ENCODE peak calls at places on chromosomes 13 and 19, in nine cellular contexts. One of them, this sample, is unnamed.

GRCh38 chr13:80342541-80343371 is 1.8 kb upstream of the SPRY2 start:
- DNase-seq in mucosa of descending colon: peak
- DNase-seq in activated effector memory CD4-positive, alpha-beta T cell treated with anti-CD3 and anti-CD28 coated beads, Interleukin-2, amount 50 U/mL, for 16 hours: peak
- DNase-seq in breast epithelium: peak
- DNase-seq in nephron progenitor cell: peak
- DNase-seq in left ventricle myocardium superior: peak
- DNase-seq in NCI-H1694 treated with DMSO at 0.1 percent for 48 hours: peak
- DNase-seq in heart left ventricle: peak
- DNase-seq in Kasumi-1: peak
- DNase-seq in this sample: peak

GRCh38 chr19:4501691-4502090 is 16.6 kb downstream of the PLIN4 start:
- DNase-seq in mucosa of descending colon: no peak
- DNase-seq in activated effector memory CD4-positive, alpha-beta T cell treated with anti-CD3 and anti-CD28 coated beads, Interleukin-2, amount 50 U/mL, for 16 hours: no peak
- DNase-seq in breast epithelium: no peak
- DNase-seq in nephron progenitor cell: no peak
- DNase-seq in left ventricle myocardium superior: no peak
- DNase-seq in NCI-H1694 treated with DMSO at 0.1 percent for 48 hours: no peak
- DNase-seq in heart left ventricle: no peak
- DNase-seq in Kasumi-1: no peak
- DNase-seq in this sample: no peak

GRCh38 chr19:5150902-5151741 is 182.2 kb downstream of the KDM4B start:
- DNase-seq in mucosa of descending colon: no peak
- DNase-seq in activated effector memory CD4-positive, alpha-beta T cell treated with anti-CD3 and anti-CD28 coated beads, Interleukin-2, amount 50 U/mL, for 16 hours: peak
- DNase-seq in breast epithelium: no peak
- DNase-seq in nephron progenitor cell: no peak
- DNase-seq in left ventricle myocardium superior: no peak
- DNase-seq in NCI-H1694 treated with DMSO at 0.1 percent for 48 hours: no peak
- DNase-seq in heart left ventricle: peak
- DNase-seq in Kasumi-1: no peak
- DNase-seq in this sample: no peak

GRCh38 chr13:60679928-60680693 is 283.1 kb downstream of the TDRD3 start:
- DNase-seq in mucosa of descending colon: no peak
- DNase-seq in activated effector memory CD4-positive, alpha-beta T cell treated with anti-CD3 and anti-CD28 coated beads, Interleukin-2, amount 50 U/mL, for 16 hours: no peak
- DNase-seq in breast epithelium: no peak
- DNase-seq in nephron progenitor cell: no peak
- DNase-seq in left ventricle myocardium superior: no peak
- DNase-seq in NCI-H1694 treated with DMSO at 0.1 percent for 48 hours: no peak
- DNase-seq in heart left ventricle: no peak
- DNase-seq in Kasumi-1: no peak
- DNase-seq in this sample: no peak

GRCh38 chr19:33488826-33489225 is 32.8 kb downstream of the PEPD start:
- DNase-seq in mucosa of descending colon: no peak
- DNase-seq in activated effector memory CD4-positive, alpha-beta T cell treated with anti-CD3 and anti-CD28 coated beads, Interleukin-2, amount 50 U/mL, for 16 hours: peak
- DNase-seq in breast epithelium: no peak
- DNase-seq in nephron progenitor cell: no peak
- DNase-seq in left ventricle myocardium superior: peak
- DNase-seq in NCI-H1694 treated with DMSO at 0.1 percent for 48 hours: no peak
- DNase-seq in heart left ventricle: no peak
- DNase-seq in Kasumi-1: no peak
- DNase-seq in this sample: no peak

GRCh38 chr19:51702754-51703654 is 9.9 kb downstream of the SPACA6 start:
- DNase-seq in mucosa of descending colon: peak
- DNase-seq in activated effector memory CD4-positive, alpha-beta T cell treated with anti-CD3 and anti-CD28 coated beads, Interleukin-2, amount 50 U/mL, for 16 hours: no peak
- DNase-seq in breast epithelium: peak
- DNase-seq in nephron progenitor cell: peak
- DNase-seq in left ventricle myocardium superior: peak
- DNase-seq in NCI-H1694 treated with DMSO at 0.1 percent for 48 hours: no peak
- DNase-seq in heart left ventricle: no peak
- DNase-seq in Kasumi-1: no peak
- DNase-seq in this sample: peak

GRCh38 chr13:72864142-72865035 is 82.5 kb downstream of the PIBF1 start:
- DNase-seq in mucosa of descending colon: no peak
- DNase-seq in activated effector memory CD4-positive, alpha-beta T cell treated with anti-CD3 and anti-CD28 coated beads, Interleukin-2, amount 50 U/mL, for 16 hours: no peak
- DNase-seq in breast epithelium: no peak
- DNase-seq in nephron progenitor cell: no peak
- DNase-seq in left ventricle myocardium superior: no peak
- DNase-seq in NCI-H1694 treated with DMSO at 0.1 percent for 48 hours: no peak
- DNase-seq in heart left ventricle: no peak
- DNase-seq in Kasumi-1: no peak
- DNase-seq in this sample: no peak

GRCh38 chr13:90276208-90276607 is 1071.3 kb upstream of the MIR17HG start:
- DNase-seq in mucosa of descending colon: no peak
- DNase-seq in activated effector memory CD4-positive, alpha-beta T cell treated with anti-CD3 and anti-CD28 coated beads, Interleukin-2, amount 50 U/mL, for 16 hours: no peak
- DNase-seq in breast epithelium: no peak
- DNase-seq in nephron progenitor cell: no peak
- DNase-seq in left ventricle myocardium superior: no peak
- DNase-seq in NCI-H1694 treated with DMSO at 0.1 percent for 48 hours: no peak
- DNase-seq in heart left ventricle: no peak
- DNase-seq in Kasumi-1: no peak
- DNase-seq in this sample: no peak

GRCh38 chr13:114049026-114049425 is 75.2 kb upstream of the C13orf46 start:
- DNase-seq in mucosa of descending colon: peak
- DNase-seq in activated effector memory CD4-positive, alpha-beta T cell treated with anti-CD3 and anti-CD28 coated beads, Interleukin-2, amount 50 U/mL, for 16 hours: peak
- DNase-seq in breast epithelium: no peak
- DNase-seq in nephron progenitor cell: no peak
- DNase-seq in left ventricle myocardium superior: peak
- DNase-seq in NCI-H1694 treated with DMSO at 0.1 percent for 48 hours: no peak
- DNase-seq in heart left ventricle: no peak
- DNase-seq in Kasumi-1: no peak
- DNase-seq in this sample: peak

GRCh38 chr19:33278403-33279269 is 23.7 kb downstream of the CEBPA start:
- DNase-seq in mucosa of descending colon: no peak
- DNase-seq in activated effector memory CD4-positive, alpha-beta T cell treated with anti-CD3 and anti-CD28 coated beads, Interleukin-2, amount 50 U/mL, for 16 hours: no peak
- DNase-seq in breast epithelium: no peak
- DNase-seq in nephron progenitor cell: no peak
- DNase-seq in left ventricle myocardium superior: no peak
- DNase-seq in NCI-H1694 treated with DMSO at 0.1 percent for 48 hours: no peak
- DNase-seq in heart left ventricle: peak
- DNase-seq in Kasumi-1: no peak
- DNase-seq in this sample: no peak

GRCh38 chr13:91716436-91717065 is 318.1 kb downstream of the GPC5 start:
- DNase-seq in mucosa of descending colon: no peak
- DNase-seq in activated effector memory CD4-positive, alpha-beta T cell treated with anti-CD3 and anti-CD28 coated beads, Interleukin-2, amount 50 U/mL, for 16 hours: no peak
- DNase-seq in breast epithelium: no peak
- DNase-seq in nephron progenitor cell: no peak
- DNase-seq in left ventricle myocardium superior: no peak
- DNase-seq in NCI-H1694 treated with DMSO at 0.1 percent for 48 hours: no peak
- DNase-seq in heart left ventricle: no peak
- DNase-seq in Kasumi-1: no peak
- DNase-seq in this sample: no peak

GRCh38 chr13:58476176-58476575 is 844.6 kb downstream of the PCDH17 start:
- DNase-seq in mucosa of descending colon: no peak
- DNase-seq in activated effector memory CD4-positive, alpha-beta T cell treated with anti-CD3 and anti-CD28 coated beads, Interleukin-2, amount 50 U/mL, for 16 hours: no peak
- DNase-seq in breast epithelium: no peak
- DNase-seq in nephron progenitor cell: no peak
- DNase-seq in left ventricle myocardium superior: no peak
- DNase-seq in NCI-H1694 treated with DMSO at 0.1 percent for 48 hours: no peak
- DNase-seq in heart left ventricle: no peak
- DNase-seq in Kasumi-1: no peak
- DNase-seq in this sample: no peak

GRCh38 chr13:75550159-75550567 is 572 bp downstream of the UCHL3 start:
- DNase-seq in mucosa of descending colon: peak
- DNase-seq in activated effector memory CD4-positive, alpha-beta T cell treated with anti-CD3 and anti-CD28 coated beads, Interleukin-2, amount 50 U/mL, for 16 hours: peak
- DNase-seq in breast epithelium: peak
- DNase-seq in nephron progenitor cell: peak
- DNase-seq in left ventricle myocardium superior: no peak
- DNase-seq in NCI-H1694 treated with DMSO at 0.1 percent for 48 hours: no peak
- DNase-seq in heart left ventricle: no peak
- DNase-seq in Kasumi-1: peak
- DNase-seq in this sample: no peak

GRCh38 chr13:31610270-31610998 is 128.9 kb upstream of the RXFP2 start:
- DNase-seq in mucosa of descending colon: no peak
- DNase-seq in activated effector memory CD4-positive, alpha-beta T cell treated with anti-CD3 and anti-CD28 coated beads, Interleukin-2, amount 50 U/mL, for 16 hours: no peak
- DNase-seq in breast epithelium: no peak
- DNase-seq in nephron progenitor cell: no peak
- DNase-seq in left ventricle myocardium superior: no peak
- DNase-seq in NCI-H1694 treated with DMSO at 0.1 percent for 48 hours: no peak
- DNase-seq in heart left ventricle: no peak
- DNase-seq in Kasumi-1: no peak
- DNase-seq in this sample: no peak

This sample was measured in Right ventricle myocardium inferior.